ENCODE peak calls at places on chromosomes 16 and 17, in six cellular contexts. One of them, this sample, is unnamed.

GRCh38 chr17:68461589-68461988 is 4.3 kb upstream of the WIPI1 start:
- DNase-seq in SJSA1: no peak
- DNase-seq in stimulated activated CD8-positive, alpha-beta memory T cell treated with anti-CD3 and anti-CD28 coated beads, Interleukin-12 subunit alpha, Interleukin-12 subunit beta, amount 100 ng/mL, for 4 hours: no peak
- DNase-seq in adipocyte: no peak
- DNase-seq in MV-4-11: peak; percentile 25
- DNase-seq in A172: no peak
- DNase-seq in this sample: no peak

GRCh38 chr16:89038811-89039735 is 54.6 kb upstream of the ACSF3 start:
- DNase-seq in SJSA1: no peak
- DNase-seq in stimulated activated CD8-positive, alpha-beta memory T cell treated with anti-CD3 and anti-CD28 coated beads, Interleukin-12 subunit alpha, Interleukin-12 subunit beta, amount 100 ng/mL, for 4 hours: no peak
- DNase-seq in adipocyte: no peak
- DNase-seq in MV-4-11: no peak
- DNase-seq in A172: no peak
- DNase-seq in this sample: peak; percentile 84

GRCh38 chr17:7589204-7589868 is 558 bp downstream of the SOX15 start:
- DNase-seq in SJSA1: no peak
- DNase-seq in stimulated activated CD8-positive, alpha-beta memory T cell treated with anti-CD3 and anti-CD28 coated beads, Interleukin-12 subunit alpha, Interleukin-12 subunit beta, amount 100 ng/mL, for 4 hours: peak; percentile 50
- DNase-seq in adipocyte: peak; percentile 93
- DNase-seq in MV-4-11: peak; percentile 74
- DNase-seq in A172: no peak
- DNase-seq in this sample: no peak

GRCh38 chr16:51153275-51153991 is 2.4 kb upstream of the SALL1 start:
- DNase-seq in SJSA1: no peak
- DNase-seq in stimulated activated CD8-positive, alpha-beta memory T cell treated with anti-CD3 and anti-CD28 coated beads, Interleukin-12 subunit alpha, Interleukin-12 subunit beta, amount 100 ng/mL, for 4 hours: no peak
- DNase-seq in adipocyte: no peak
- DNase-seq in MV-4-11: no peak
- DNase-seq in A172: peak; percentile 18
- DNase-seq in this sample: no peak

GRCh38 chr17:10775058-10775457 is 28.8 kb downstream of the TMEM238L start:
- DNase-seq in SJSA1: no peak
- DNase-seq in stimulated activated CD8-positive, alpha-beta memory T cell treated with anti-CD3 and anti-CD28 coated beads, Interleukin-12 subunit alpha, Interleukin-12 subunit beta, amount 100 ng/mL, for 4 hours: no peak
- DNase-seq in adipocyte: no peak
- DNase-seq in MV-4-11: no peak
- DNase-seq in A172: no peak
- DNase-seq in this sample: no peak

GRCh38 chr16:1108299-1109252 is 12.5 kb upstream of the C1QTNF8 start:
- DNase-seq in SJSA1: no peak
- DNase-seq in stimulated activated CD8-positive, alpha-beta memory T cell treated with anti-CD3 and anti-CD28 coated beads, Interleukin-12 subunit alpha, Interleukin-12 subunit beta, amount 100 ng/mL, for 4 hours: no peak
- DNase-seq in adipocyte: no peak
- DNase-seq in MV-4-11: no peak
- DNase-seq in A172: peak; percentile 76
- DNase-seq in this sample: peak; percentile 90

GRCh38 chr17:28567604-28568003 is 3.7 kb downstream of the PIGS start:
- DNase-seq in SJSA1: no peak
- DNase-seq in stimulated activated CD8-positive, alpha-beta memory T cell treated with anti-CD3 and anti-CD28 coated beads, Interleukin-12 subunit alpha, Interleukin-12 subunit beta, amount 100 ng/mL, for 4 hours: no peak
- DNase-seq in adipocyte: no peak
- DNase-seq in MV-4-11: peak; percentile 90
- DNase-seq in A172: no peak
- DNase-seq in this sample: no peak

GRCh38 chr17:74779948-74780400 is 3.8 kb upstream of the NAT9 start:
- DNase-seq in SJSA1: no peak
- DNase-seq in stimulated activated CD8-positive, alpha-beta memory T cell treated with anti-CD3 and anti-CD28 coated beads, Interleukin-12 subunit alpha, Interleukin-12 subunit beta, amount 100 ng/mL, for 4 hours: peak; percentile 32
- DNase-seq in adipocyte: no peak
- DNase-seq in MV-4-11: peak; percentile 100
- DNase-seq in A172: no peak
- DNase-seq in this sample: no peak

GRCh38 chr17:77407321-77408277 is 266.8 kb downstream of the SEC14L1 start:
- DNase-seq in SJSA1: no peak
- DNase-seq in stimulated activated CD8-positive, alpha-beta memory T cell treated with anti-CD3 and anti-CD28 coated beads, Interleukin-12 subunit alpha, Interleukin-12 subunit beta, amount 100 ng/mL, for 4 hours: no peak
- DNase-seq in adipocyte: no peak
- DNase-seq in MV-4-11: no peak
- DNase-seq in A172: no peak
- DNase-seq in this sample: no peak

GRCh38 chr16:3235856-3236669 is 1.1 kb upstream of the ZNF200 start:
- DNase-seq in SJSA1: no peak
- DNase-seq in stimulated activated CD8-positive, alpha-beta memory T cell treated with anti-CD3 and anti-CD28 coated beads, Interleukin-12 subunit alpha, Interleukin-12 subunit beta, amount 100 ng/mL, for 4 hours: no peak
- DNase-seq in adipocyte: no peak
- DNase-seq in MV-4-11: peak; percentile 85
- DNase-seq in A172: no peak
- DNase-seq in this sample: no peak

GRCh38 chr16:80081851-80082250 is 458.9 kb upstream of the DYNLRB2 start:
- DNase-seq in SJSA1: no peak
- DNase-seq in stimulated activated CD8-positive, alpha-beta memory T cell treated with anti-CD3 and anti-CD28 coated beads, Interleukin-12 subunit alpha, Interleukin-12 subunit beta, amount 100 ng/mL, for 4 hours: no peak
- DNase-seq in adipocyte: no peak
- DNase-seq in MV-4-11: no peak
- DNase-seq in A172: no peak
- DNase-seq in this sample: no peak

GRCh38 chr17:49836111-49837030 is 11.5 kb downstream of the TAC4 start:
- DNase-seq in SJSA1: no peak
- DNase-seq in stimulated activated CD8-positive, alpha-beta memory T cell treated with anti-CD3 and anti-CD28 coated beads, Interleukin-12 subunit alpha, Interleukin-12 subunit beta, amount 100 ng/mL, for 4 hours: no peak
- DNase-seq in adipocyte: no peak
- DNase-seq in MV-4-11: no peak
- DNase-seq in A172: peak; percentile 66
- DNase-seq in this sample: no peak

GRCh38 chr16:68351991-68352431 is 41.2 kb downstream of the PRMT7 start:
- DNase-seq in SJSA1: no peak
- DNase-seq in stimulated activated CD8-positive, alpha-beta memory T cell treated with anti-CD3 and anti-CD28 coated beads, Interleukin-12 subunit alpha, Interleukin-12 subunit beta, amount 100 ng/mL, for 4 hours: no peak
- DNase-seq in adipocyte: no peak
- DNase-seq in MV-4-11: no peak
- DNase-seq in A172: no peak
- DNase-seq in this sample: no peak

GRCh38 chr17:79029327-79030009 is 5.5 kb downstream of the C1QTNF1 start:
- DNase-seq in SJSA1: peak; percentile 44
- DNase-seq in stimulated activated CD8-positive, alpha-beta memory T cell treated with anti-CD3 and anti-CD28 coated beads, Interleukin-12 subunit alpha, Interleukin-12 subunit beta, amount 100 ng/mL, for 4 hours: no peak
- DNase-seq in adipocyte: no peak
- DNase-seq in MV-4-11: no peak
- DNase-seq in A172: no peak
- DNase-seq in this sample: no peak

GRCh38 chr17:1007310-1008007 is 10.5 kb downstream of the TIMM22 start:
- DNase-seq in SJSA1: no peak
- DNase-seq in stimulated activated CD8-positive, alpha-beta memory T cell treated with anti-CD3 and anti-CD28 coated beads, Interleukin-12 subunit alpha, Interleukin-12 subunit beta, amount 100 ng/mL, for 4 hours: no peak
- DNase-seq in adipocyte: no peak
- DNase-seq in MV-4-11: no peak
- DNase-seq in A172: no peak
- DNase-seq in this sample: no peak

GRCh38 chr16:83187404-83187803 is 560.6 kb downstream of the CDH13 start:
- DNase-seq in SJSA1: peak; percentile 48
- DNase-seq in stimulated activated CD8-positive, alpha-beta memory T cell treated with anti-CD3 and anti-CD28 coated beads, Interleukin-12 subunit alpha, Interleukin-12 subunit beta, amount 100 ng/mL, for 4 hours: no peak
- DNase-seq in adipocyte: peak; percentile 65
- DNase-seq in MV-4-11: no peak
- DNase-seq in A172: peak; percentile 90
- DNase-seq in this sample: no peak

GRCh38 chr17:13428611-13429042 is 173.1 kb downstream of the HS3ST3A1 start:
- DNase-seq in SJSA1: no peak
- DNase-seq in stimulated activated CD8-positive, alpha-beta memory T cell treated with anti-CD3 and anti-CD28 coated beads, Interleukin-12 subunit alpha, Interleukin-12 subunit beta, amount 100 ng/mL, for 4 hours: no peak
- DNase-seq in adipocyte: peak; percentile 34
- DNase-seq in MV-4-11: no peak
- DNase-seq in A172: no peak
- DNase-seq in this sample: no peak

GRCh38 chr16:84059946-84060901 is 17.6 kb upstream of the SLC38A8 start:
- DNase-seq in SJSA1: no peak
- DNase-seq in stimulated activated CD8-positive, alpha-beta memory T cell treated with anti-CD3 and anti-CD28 coated beads, Interleukin-12 subunit alpha, Interleukin-12 subunit beta, amount 100 ng/mL, for 4 hours: no peak
- DNase-seq in adipocyte: no peak
- DNase-seq in MV-4-11: no peak
- DNase-seq in A172: no peak
- DNase-seq in this sample: no peak

GRCh38 chr17:72373910-72374741 is 253.3 kb downstream of the SOX9 start:
- DNase-seq in SJSA1: no peak
- DNase-seq in stimulated activated CD8-positive, alpha-beta memory T cell treated with anti-CD3 and anti-CD28 coated beads, Interleukin-12 subunit alpha, Interleukin-12 subunit beta, amount 100 ng/mL, for 4 hours: no peak
- DNase-seq in adipocyte: peak; percentile 53
- DNase-seq in MV-4-11: no peak
- DNase-seq in A172: no peak
- DNase-seq in this sample: peak; percentile 96

GRCh38 chr16:85460983-85461813 is 151.9 kb upstream of the GSE1 start:
- DNase-seq in SJSA1: no peak
- DNase-seq in stimulated activated CD8-positive, alpha-beta memory T cell treated with anti-CD3 and anti-CD28 coated beads, Interleukin-12 subunit alpha, Interleukin-12 subunit beta, amount 100 ng/mL, for 4 hours: no peak
- DNase-seq in adipocyte: peak; percentile 70
- DNase-seq in MV-4-11: peak; percentile 59
- DNase-seq in A172: no peak
- DNase-seq in this sample: peak; percentile 85

GRCh38 chr16:85888405-85889331 is 10.3 kb upstream of the IRF8 start:
- DNase-seq in SJSA1: no peak
- DNase-seq in stimulated activated CD8-positive, alpha-beta memory T cell treated with anti-CD3 and anti-CD28 coated beads, Interleukin-12 subunit alpha, Interleukin-12 subunit beta, amount 100 ng/mL, for 4 hours: no peak
- DNase-seq in adipocyte: peak; percentile 25
- DNase-seq in MV-4-11: peak; percentile 84
- DNase-seq in A172: peak; percentile 95
- DNase-seq in this sample: no peak

GRCh38 chr17:81037783-81038733 is 3.1 kb downstream of the BAIAP2 start:
- DNase-seq in SJSA1: no peak
- DNase-seq in stimulated activated CD8-positive, alpha-beta memory T cell treated with anti-CD3 and anti-CD28 coated beads, Interleukin-12 subunit alpha, Interleukin-12 subunit beta, amount 100 ng/mL, for 4 hours: no peak
- DNase-seq in adipocyte: no peak
- DNase-seq in MV-4-11: no peak
- DNase-seq in A172: peak; percentile 39
- DNase-seq in this sample: no peak

GRCh38 chr16:83113811-83114210 is 487.0 kb downstream of the CDH13 start:
- DNase-seq in SJSA1: no peak
- DNase-seq in stimulated activated CD8-positive, alpha-beta memory T cell treated with anti-CD3 and anti-CD28 coated beads, Interleukin-12 subunit alpha, Interleukin-12 subunit beta, amount 100 ng/mL, for 4 hours: no peak
- DNase-seq in adipocyte: no peak
- DNase-seq in MV-4-11: no peak
- DNase-seq in A172: no peak
- DNase-seq in this sample: no peak

GRCh38 chr17:51200295-51200694 is 34.1 kb downstream of the NME2 start:
- DNase-seq in SJSA1: no peak
- DNase-seq in stimulated activated CD8-positive, alpha-beta memory T cell treated with anti-CD3 and anti-CD28 coated beads, Interleukin-12 subunit alpha, Interleukin-12 subunit beta, amount 100 ng/mL, for 4 hours: no peak
- DNase-seq in adipocyte: no peak
- DNase-seq in MV-4-11: no peak
- DNase-seq in A172: no peak
- DNase-seq in this sample: no peak

GRCh38 chr17:74430706-74431567 is 951 bp upstream of the GPRC5C start:
- DNase-seq in SJSA1: peak; percentile 94
- DNase-seq in stimulated activated CD8-positive, alpha-beta memory T cell treated with anti-CD3 and anti-CD28 coated beads, Interleukin-12 subunit alpha, Interleukin-12 subunit beta, amount 100 ng/mL, for 4 hours: no peak
- DNase-seq in adipocyte: peak; percentile 17
- DNase-seq in MV-4-11: peak; percentile 66
- DNase-seq in A172: peak; percentile 85
- DNase-seq in this sample: peak; percentile 79

GRCh38 chr16:27769561-27770222 is 219.7 kb downstream of the KATNIP start:
- DNase-seq in SJSA1: peak; percentile 61
- DNase-seq in stimulated activated CD8-positive, alpha-beta memory T cell treated with anti-CD3 and anti-CD28 coated beads, Interleukin-12 subunit alpha, Interleukin-12 subunit beta, amount 100 ng/mL, for 4 hours: no peak
- DNase-seq in adipocyte: peak; percentile 27
- DNase-seq in MV-4-11: no peak
- DNase-seq in A172: peak; percentile 93
- DNase-seq in this sample: no peak